ENCODE peak calls at places on chromosomes 4 and X, in six cellular contexts. One of them, this sample, is unnamed. For H3K4me1, the result is how much of the 10 kb centered on the place peaks cover.

GRCh38 chr4:109411964-109412363 is 21.7 kb upstream of the SEC24B start:
- DNase-seq in HepG2: no peak
- DNase-seq in suprapubic skin: no peak
- DNase-seq in transverse colon: no peak
- DNase-seq in A549: no peak
- DNase-seq in sigmoid colon: no peak
- DNase-seq in this sample: peak

GRCh38 chrX:16239211-16239610 is 71.9 kb downstream of the MAGEB17 start:
- DNase-seq in A549: peak
- DNase-seq in transverse colon: no peak
- DNase-seq in suprapubic skin: no peak
- DNase-seq in HepG2: no peak
- DNase-seq in sigmoid colon: no peak
- DNase-seq in this sample: no peak

GRCh38 chr4:26028793-26029511 is 114.9 kb downstream of the SMIM20 start:
- DNase-seq in A549: no peak
- DNase-seq in HepG2: peak
- DNase-seq in suprapubic skin: peak
- DNase-seq in sigmoid colon: peak
- DNase-seq in transverse colon: peak
- DNase-seq in this sample: peak

GRCh38 chr4:148034821-148035220 is 302.9 kb downstream of the ARHGAP10 start:
- DNase-seq in A549: no peak
- DNase-seq in sigmoid colon: no peak
- DNase-seq in suprapubic skin: no peak
- DNase-seq in HepG2: no peak
- DNase-seq in transverse colon: no peak
- DNase-seq in this sample: no peak

GRCh38 chr4:46934731-46935130 is 25.7 kb upstream of the COX7B2 start:
- DNase-seq in sigmoid colon: no peak
- DNase-seq in transverse colon: peak
- DNase-seq in suprapubic skin: no peak
- DNase-seq in HepG2: peak
- DNase-seq in A549: no peak
- DNase-seq in this sample: no peak

GRCh38 chr4:156560701-156561100 is 410.9 kb downstream of the PDGFC start:
- DNase-seq in HepG2: no peak
- DNase-seq in A549: no peak
- DNase-seq in suprapubic skin: no peak
- DNase-seq in sigmoid colon: no peak
- DNase-seq in transverse colon: no peak
- DNase-seq in this sample: no peak

GRCh38 chrX:2397648-2398340 is 103.0 kb downstream of the DHRSX start:
- DNase-seq in suprapubic skin: no peak
- DNase-seq in sigmoid colon: no peak
- DNase-seq in transverse colon: no peak
- DNase-seq in HepG2: no peak
- DNase-seq in A549: no peak
- DNase-seq in this sample: no peak

GRCh38 chr4:189834586-189834985 is 106.1 kb upstream of the FRG1 start:
- DNase-seq in HepG2: no peak
- DNase-seq in A549: no peak
- DNase-seq in sigmoid colon: no peak
- DNase-seq in transverse colon: no peak
- DNase-seq in suprapubic skin: no peak
- DNase-seq in this sample: no peak

GRCh38 chr4:158778712-158779111 is 9.9 kb downstream of the FNIP2 start:
- DNase-seq in transverse colon: peak
- DNase-seq in A549: no peak
- DNase-seq in sigmoid colon: no peak
- DNase-seq in HepG2: no peak
- DNase-seq in suprapubic skin: no peak
- DNase-seq in this sample: peak

GRCh38 chr4:78254893-78255292 is 197.8 kb downstream of the FRAS1 start:
- DNase-seq in A549: no peak
- DNase-seq in sigmoid colon: no peak
- DNase-seq in transverse colon: no peak
- DNase-seq in suprapubic skin: no peak
- DNase-seq in HepG2: no peak
- DNase-seq in this sample: no peak

GRCh38 chrX:77949840-77950239 is 19.6 kb downstream of the PGAM4 start:
- DNase-seq in HepG2: no peak
- DNase-seq in suprapubic skin: no peak
- DNase-seq in sigmoid colon: no peak
- DNase-seq in A549: no peak
- DNase-seq in transverse colon: no peak
- DNase-seq in this sample: no peak

GRCh38 chrX:35842657-35843056 is 44.5 kb downstream of the MAGEB16 start:
- DNase-seq in sigmoid colon: no peak
- DNase-seq in HepG2: no peak
- DNase-seq in transverse colon: no peak
- DNase-seq in A549: no peak
- DNase-seq in suprapubic skin: no peak
- DNase-seq in this sample: no peak

GRCh38 chr4:151730003-151730559 is 30.7 kb downstream of the GATB start:
- DNase-seq in A549: no peak
- DNase-seq in HepG2: no peak
- DNase-seq in sigmoid colon: no peak
- DNase-seq in suprapubic skin: no peak
- DNase-seq in transverse colon: peak
- DNase-seq in this sample: no peak

GRCh38 chrX:153560000-153560399 is 38.9 kb downstream of the CCNQ start:
- DNase-seq in HepG2: no peak
- DNase-seq in transverse colon: no peak
- DNase-seq in A549: no peak
- DNase-seq in sigmoid colon: no peak
- DNase-seq in suprapubic skin: no peak
- DNase-seq in this sample: no peak

GRCh38 chr4:79209822-79210635 is 115.8 kb downstream of the NAA11 start:
- DNase-seq in A549: no peak
- DNase-seq in suprapubic skin: no peak
- DNase-seq in transverse colon: peak
- DNase-seq in HepG2: peak
- DNase-seq in sigmoid colon: peak
- DNase-seq in this sample: no peak

GRCh38 chrX:139823806-139824205 is 109.0 kb downstream of the ATP11C start:
- DNase-seq in A549: no peak
- DNase-seq in HepG2: no peak
- DNase-seq in suprapubic skin: no peak
- DNase-seq in transverse colon: no peak
- DNase-seq in sigmoid colon: no peak
- DNase-seq in this sample: no peak

GRCh38 chr4:69760455-69760854 is at the start of gene SULT1B1:
- DNase-seq in sigmoid colon: no peak
- DNase-seq in HepG2: no peak
- DNase-seq in suprapubic skin: no peak
- DNase-seq in A549: no peak
- DNase-seq in transverse colon: peak
- DNase-seq in this sample: peak

GRCh38 chrX:135295238-135295943 is 13.9 kb upstream of the ETDC start:
- DNase-seq in suprapubic skin: no peak
- DNase-seq in HepG2: no peak
- DNase-seq in sigmoid colon: no peak
- DNase-seq in transverse colon: peak
- DNase-seq in A549: no peak
- DNase-seq in this sample: no peak

GRCh38 chrX:145041486-145041885 is 205.8 kb upstream of the SPANXN1 start:
- DNase-seq in A549: no peak
- DNase-seq in sigmoid colon: no peak
- DNase-seq in HepG2: no peak
- DNase-seq in suprapubic skin: no peak
- DNase-seq in transverse colon: no peak
- DNase-seq in this sample: no peak

GRCh38 chr4:88104902-88105610 is 53.4 kb downstream of the ABCG2 start:
- DNase-seq in HepG2: no peak
- DNase-seq in suprapubic skin: no peak
- DNase-seq in transverse colon: no peak
- DNase-seq in A549: no peak
- DNase-seq in sigmoid colon: no peak
- DNase-seq in this sample: no peak

GRCh38 chrX:49999048-49999447 is 76.7 kb downstream of the CLCN5 start:
- DNase-seq in HepG2: no peak
- DNase-seq in A549: no peak
- DNase-seq in suprapubic skin: no peak
- DNase-seq in sigmoid colon: no peak
- DNase-seq in transverse colon: no peak
- DNase-seq in this sample: no peak

GRCh38 chrX:108029928-108030711 is 14.7 kb upstream of the VSIG1 start:
- DNase-seq in HepG2: no peak
- DNase-seq in transverse colon: no peak
- DNase-seq in sigmoid colon: no peak
- DNase-seq in A549: no peak
- DNase-seq in suprapubic skin: no peak
- DNase-seq in this sample: no peak

GRCh38 chrX:108036298-108036973 is 8.4 kb upstream of the VSIG1 start:
- DNase-seq in A549: peak
- DNase-seq in sigmoid colon: no peak
- DNase-seq in suprapubic skin: no peak
- DNase-seq in HepG2: peak
- DNase-seq in transverse colon: no peak
- DNase-seq in this sample: no peak

GRCh38 chrX:108033890-108034289 is 11.0 kb upstream of the VSIG1 start:
- DNase-seq in suprapubic skin: no peak
- DNase-seq in HepG2: no peak
- DNase-seq in transverse colon: no peak
- DNase-seq in sigmoid colon: no peak
- DNase-seq in A549: no peak
- DNase-seq in this sample: no peak

GRCh38 chrX:108034725-108035124 is 10.1 kb upstream of the VSIG1 start:
- DNase-seq in HepG2: no peak
- DNase-seq in sigmoid colon: no peak
- DNase-seq in suprapubic skin: no peak
- DNase-seq in transverse colon: no peak
- DNase-seq in A549: no peak
- DNase-seq in this sample: no peak

GRCh38 chrX:108032944-108033343 is 11.9 kb upstream of the VSIG1 start:
- DNase-seq in sigmoid colon: no peak
- DNase-seq in A549: no peak
- DNase-seq in suprapubic skin: no peak
- DNase-seq in HepG2: no peak
- DNase-seq in transverse colon: no peak
- DNase-seq in this sample: peak
- H3K4me1 ChIP-seq in sigmoid colon: under half
- H3K4me1 ChIP-seq in A549: half or more
- H3K4me1 ChIP-seq in suprapubic skin: under half
- H3K4me1 ChIP-seq in HepG2: under half
- H3K4me1 ChIP-seq in transverse colon: under half
- H3K4me1 ChIP-seq in this sample: under half

DNA sequence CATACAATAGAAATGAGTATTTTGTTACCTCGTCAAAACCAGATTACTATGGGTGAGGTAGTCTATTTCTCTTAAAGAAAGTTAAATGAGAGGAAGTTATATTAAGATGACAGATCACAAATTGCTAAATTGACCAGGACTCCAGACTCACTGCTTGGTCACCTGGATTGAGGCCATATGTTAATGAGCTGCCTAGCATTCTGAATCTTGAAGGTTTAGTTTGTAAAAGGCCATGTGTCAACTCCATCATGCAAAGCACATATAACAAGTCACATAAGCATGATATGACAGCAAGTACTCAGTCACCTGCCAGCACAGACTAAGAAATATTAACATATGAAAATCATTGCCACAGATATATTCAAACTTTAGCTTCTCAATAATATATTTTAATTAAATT is 72.6 kb downstream of the EPHA5 start:
- DNase-seq in transverse colon: no peak
- DNase-seq in HepG2: no peak
- DNase-seq in suprapubic skin: no peak
- DNase-seq in sigmoid colon: no peak
- DNase-seq in A549: no peak
- DNase-seq in this sample: no peak
- TF ChIP-seq EP300 in transverse colon: no peak
- TF ChIP-seq EP300 in HepG2: no peak
- TF ChIP-seq EP300 in suprapubic skin: no peak
- TF ChIP-seq EP300 in sigmoid colon: no peak
- TF ChIP-seq EP300 in A549: no peak
- TF ChIP-seq EP300 in this sample: no peak

DNA sequence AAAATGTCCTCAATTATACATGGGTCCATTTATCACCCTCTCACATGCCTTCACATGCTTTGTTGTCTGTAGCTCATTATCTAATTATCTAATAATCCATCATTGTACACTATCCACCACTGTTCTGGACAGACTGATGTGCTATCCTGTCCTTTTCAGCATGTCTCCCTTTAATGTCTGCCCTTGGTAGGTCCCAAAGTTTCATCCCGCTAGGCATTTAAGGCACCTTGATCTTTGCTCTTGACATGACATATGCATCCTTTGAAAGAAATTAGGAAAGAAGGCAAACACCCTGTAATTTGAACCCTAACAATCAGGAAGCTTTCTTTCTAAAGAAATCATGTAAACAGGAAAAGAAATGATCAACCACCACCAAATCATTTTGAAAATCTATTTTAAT is 5.7 kb downstream of the CHST7 start:
- DNase-seq in suprapubic skin: no peak
- DNase-seq in HepG2: peak
- DNase-seq in A549: no peak
- DNase-seq in sigmoid colon: no peak
- DNase-seq in transverse colon: no peak
- DNase-seq in this sample: no peak
- H3K4me1 ChIP-seq in suprapubic skin: under half
- H3K4me1 ChIP-seq in HepG2: under half
- H3K4me1 ChIP-seq in A549: under half
- H3K4me1 ChIP-seq in sigmoid colon: under half
- H3K4me1 ChIP-seq in transverse colon: under half
- H3K4me1 ChIP-seq in this sample: under half

DNA sequence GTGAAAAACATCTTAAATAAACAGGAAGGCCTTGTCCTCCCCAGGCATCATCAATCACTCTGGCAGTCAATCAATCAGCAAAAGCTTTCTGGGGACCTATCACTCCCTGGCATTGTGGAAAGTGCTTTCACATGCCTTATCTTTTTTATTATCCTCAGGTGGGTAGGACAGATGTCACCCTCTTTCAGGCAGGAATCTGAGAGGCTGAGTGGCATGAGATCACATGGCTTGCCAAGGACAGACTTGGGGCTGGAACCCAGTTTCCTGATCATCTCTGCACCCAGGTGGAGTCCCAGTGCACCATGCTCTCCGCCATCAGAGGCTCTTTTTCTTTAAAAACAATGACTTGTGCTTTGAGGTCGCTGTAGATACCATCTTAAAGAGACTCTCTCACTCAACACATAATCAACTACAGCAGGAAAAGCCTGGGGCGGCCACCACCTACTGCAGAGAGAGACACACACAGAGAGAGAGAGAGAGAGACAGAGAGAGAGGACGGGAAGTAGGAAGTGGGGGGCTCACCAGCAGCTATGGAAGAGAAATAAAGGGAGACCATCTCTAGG is 282.7 kb downstream of the PTTG2 start:
- DNase-seq in HepG2: no peak
- DNase-seq in A549: no peak
- DNase-seq in sigmoid colon: no peak
- DNase-seq in transverse colon: no peak
- DNase-seq in suprapubic skin: no peak
- DNase-seq in this sample: no peak
- TF ChIP-seq EP300 in HepG2: no peak
- TF ChIP-seq EP300 in A549: no peak
- TF ChIP-seq EP300 in sigmoid colon: no peak
- TF ChIP-seq EP300 in transverse colon: no peak
- TF ChIP-seq EP300 in suprapubic skin: no peak
- TF ChIP-seq EP300 in this sample: no peak

This sample was measured in stomach.